ENCODE peak calls at places on chromosomes 3 and 15, in eight cellular contexts. P is upper lobe of right lung, I is heart left ventricle, Y is K562, U is psoas muscle, D is SK-N-SH, Q is body of pancreas, S is B cell. W is an unnamed sample.

GRCh38 chr15:62739507-62739906 is 303.0 kb upstream of the TPM1 start:
- DNase-seq in P (no peak), I (no peak), Y (no peak), U (no peak), D (peak), Q (no peak), S (no peak), W (no peak)

GRCh38 chr3:52313774-52314188 is 2.3 kb upstream of the DNAH1 start:
- DNase-seq in P (no peak), I (no peak), Y (no peak), U (no peak), D (no peak), Q (no peak), S (peak), W (no peak)

GRCh38 chr3:171282041-171282440 is 178.2 kb downstream of the TNIK start:
- DNase-seq in P (no peak), I (no peak), Y (no peak), U (no peak), D (no peak), Q (no peak), S (no peak), W (peak)

GRCh38 chr3:153055779-153056178 is 106.2 kb upstream of the RAP2B start:
- DNase-seq in P (no peak), I (no peak), Y (no peak), U (no peak), D (no peak), Q (no peak), S (no peak), W (no peak)

GRCh38 chr3:136694321-136694720 is 57.9 kb downstream of the STAG1 start:
- DNase-seq in P (no peak), I (no peak), Y (no peak), U (no peak), D (no peak), Q (no peak), S (no peak), W (no peak)

GRCh38 chr15:83515171-83515570 is 68.0 kb downstream of the SH3GL3 start:
- DNase-seq in P (no peak), I (no peak), Y (no peak), U (no peak), D (no peak), Q (no peak), S (no peak), W (no peak)

GRCh38 chr15:51883436-51883835 is 54.0 kb downstream of the TMOD3 start:
- DNase-seq in P (no peak), I (no peak), Y (no peak), U (no peak), D (no peak), Q (no peak), S (no peak), W (peak)

GRCh38 chr15:40918146-40918798 is 10.9 kb upstream of the DLL4 start:
- DNase-seq in P (no peak), I (peak), Y (no peak), U (no peak), D (no peak), Q (no peak), S (no peak), W (no peak)

GRCh38 chr15:77140220-77140619 is 69.3 kb upstream of the TSPAN3 start:
- DNase-seq in P (no peak), I (no peak), Y (no peak), U (no peak), D (no peak), Q (no peak), S (no peak), W (no peak)

GRCh38 chr3:62201438-62202035 is 171.8 kb downstream of the FEZF2 start:
- DNase-seq in P (no peak), I (no peak), Y (peak), U (no peak), D (peak), Q (no peak), S (no peak), W (no peak)

GRCh38 chr15:33675246-33675645 is 293.1 kb upstream of the CHRM5 start:
- DNase-seq in P (no peak), I (no peak), Y (peak), U (no peak), D (peak), Q (no peak), S (no peak), W (no peak)

GRCh38 chr3:40616420-40616819 is 91.7 kb downstream of the ZNF621 start:
- DNase-seq in P (no peak), I (no peak), Y (no peak), U (no peak), D (peak), Q (no peak), S (no peak), W (no peak)

GRCh38 chr3:24923565-24923964 is 428.9 kb upstream of the THRB start:
- DNase-seq in P (no peak), I (no peak), Y (no peak), U (no peak), D (no peak), Q (no peak), S (no peak), W (no peak)

GRCh38 chr3:197135212-197135611 is 105.6 kb upstream of the MELTF start:
- DNase-seq in P (no peak), I (no peak), Y (no peak), U (no peak), D (no peak), Q (no peak), S (no peak), W (no peak)

GRCh38 chr3:40398346-40398745 is 11.4 kb downstream of the ENTPD3 start:
- DNase-seq in P (no peak), I (no peak), Y (no peak), U (no peak), D (no peak), Q (peak), S (no peak), W (no peak)

GRCh38 chr15:45449878-45450277 is 71.5 kb upstream of the GATM start:
- DNase-seq in P (peak), I (no peak), Y (no peak), U (no peak), D (no peak), Q (peak), S (no peak), W (no peak)

GRCh38 chr3:141402476-141403171 is 34.3 kb downstream of the ZBTB38 start:
- DNase-seq in P (peak), I (peak), Y (no peak), U (peak), D (peak), Q (peak), S (peak), W (no peak)

GRCh38 chr3:153641321-153641720 is 479.3 kb downstream of the RAP2B start:
- DNase-seq in P (no peak), I (no peak), Y (no peak), U (no peak), D (no peak), Q (no peak), S (no peak), W (no peak)

GRCh38 chr3:187616307-187616939 is 53.8 kb downstream of the SST start:
- DNase-seq in P (no peak), I (no peak), Y (peak), U (no peak), D (peak), Q (peak), S (peak), W (peak)

GRCh38 chr3:66931286-66931685 is 66.8 kb upstream of the KBTBD8 start:
- DNase-seq in P (no peak), I (no peak), Y (no peak), U (no peak), D (no peak), Q (no peak), S (no peak), W (no peak)

GRCh38 chr3:128310286-128311058 is 156.2 kb downstream of the DNAJB8 start:
- DNase-seq in P (no peak), I (no peak), Y (no peak), U (no peak), D (no peak), Q (no peak), S (no peak), W (no peak)

GRCh38 chr15:58748040-58748786 is 1.3 kb downstream of the ADAM10 start:
- DNase-seq in P (no peak), I (no peak), Y (no peak), U (no peak), D (no peak), Q (no peak), S (peak), W (no peak)

GRCh38 chr3:105513042-105513441 is 146.3 kb downstream of the ALCAM start:
- DNase-seq in P (no peak), I (no peak), Y (no peak), U (no peak), D (no peak), Q (no peak), S (no peak), W (peak)

GRCh38 chr3:146189519-146190173 is 28.7 kb upstream of the PLOD2 start:
- DNase-seq in P (no peak), I (no peak), Y (peak), U (no peak), D (peak), Q (peak), S (no peak), W (peak)

GRCh38 chr15:68830141-68830540 is 9.4 kb upstream of the ANP32A start:
- DNase-seq in P (no peak), I (no peak), Y (no peak), U (no peak), D (no peak), Q (no peak), S (no peak), W (no peak)

GRCh38 chr15:81170504-81170903 is 26.2 kb upstream of the IL16 start:
- DNase-seq in P (no peak), I (no peak), Y (no peak), U (no peak), D (no peak), Q (no peak), S (no peak), W (no peak)

GRCh38 chr3:170506556-170506955 is 79.3 kb downstream of the SLC7A14 start:
- DNase-seq in P (no peak), I (no peak), Y (no peak), U (no peak), D (no peak), Q (no peak), S (no peak), W (peak)

GRCh38 chr3:46561511-46561910 is 4.6 kb downstream of the LRRC2 start:
- DNase-seq in P (no peak), I (no peak), Y (no peak), U (no peak), D (no peak), Q (no peak), S (no peak), W (no peak)

GRCh38 chr3:193396451-193397244 is 18.1 kb upstream of the ATP13A5 start:
- DNase-seq in P (no peak), I (no peak), Y (no peak), U (no peak), D (no peak), Q (no peak), S (no peak), W (no peak)

GRCh38 chr3:123805504-123805903 is 78.6 kb downstream of the MYLK start:
- DNase-seq in P (no peak), I (no peak), Y (no peak), U (no peak), D (no peak), Q (no peak), S (no peak), W (no peak)

DNA sequence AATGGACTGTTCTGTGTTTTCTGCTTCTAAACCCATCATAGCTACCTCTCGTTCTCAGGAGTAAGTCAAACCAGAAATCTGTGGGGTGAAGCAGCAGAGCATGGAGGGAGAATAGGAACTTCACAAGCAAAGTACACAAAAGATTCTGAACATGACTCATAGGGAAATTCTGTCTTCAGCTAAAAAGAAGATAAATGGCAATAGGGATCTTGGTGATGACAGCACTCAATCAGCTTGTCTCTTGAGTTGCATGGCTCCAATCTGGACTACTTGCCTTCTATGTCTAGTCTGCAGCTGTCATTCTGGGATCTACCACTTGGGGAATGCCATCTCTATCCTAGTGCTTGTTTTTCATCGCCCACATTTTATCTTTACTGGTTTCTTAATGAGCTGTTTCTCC is 13.5 kb upstream of the GRAMD1C start:
- DNase-seq in P (no peak), I (no peak), Y (peak), U (no peak), D (peak), Q (no peak), S (peak), W (no peak)
- TF ChIP-seq CTCF in P (peak), I (no peak), Y (no peak), U (no peak), D (peak), Q (no peak), S (no peak), W (no peak)

DNA sequence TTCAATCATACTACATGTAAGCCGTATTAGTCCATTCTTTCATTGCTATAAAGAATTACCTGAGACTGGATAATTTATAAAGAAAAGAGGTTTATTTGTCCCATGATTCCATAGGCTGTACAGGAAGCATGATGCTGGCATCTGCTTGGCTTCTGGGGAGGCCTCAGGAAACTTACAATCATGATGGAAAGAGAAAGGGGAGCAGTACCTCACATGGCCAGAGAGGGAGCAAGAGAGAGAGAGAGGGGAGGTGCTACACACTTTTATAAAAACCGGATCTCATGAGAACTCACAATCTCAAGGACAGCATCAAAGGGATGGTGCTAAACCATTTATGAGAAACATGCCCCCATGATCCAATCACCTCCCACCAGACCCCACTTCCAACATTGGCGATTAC is 14.3 kb upstream of the CLASP2 start:
- DNase-seq in P (no peak), I (no peak), Y (no peak), U (no peak), D (no peak), Q (no peak), S (no peak), W (no peak)
- TF ChIP-seq CTCF in P (peak), I (no peak), Y (peak), U (no peak), D (peak), Q (no peak), S (peak), W (peak)

GRCh38 chr15:30030350-30030749 is 52.4 kb upstream of the GOLGA8J start:
- DNase-seq in P (no peak), I (no peak), Y (no peak), U (no peak), D (no peak), Q (no peak), S (no peak), W (no peak)
- TF ChIP-seq CTCF in P (no peak), I (no peak), Y (no peak), U (no peak), D (no peak), Q (no peak), S (no peak), W (no peak)

GRCh38 chr15:96858693-96859092 is 528.2 kb downstream of the NR2F2 start:
- DNase-seq in P (no peak), I (no peak), Y (no peak), U (no peak), D (no peak), Q (no peak), S (no peak), W (no peak)

GRCh38 chr15:96860746-96861145 is 530.2 kb downstream of the NR2F2 start:
- DNase-seq in P (no peak), I (no peak), Y (no peak), U (no peak), D (no peak), Q (no peak), S (no peak), W (no peak)
- TF ChIP-seq CTCF in P (no peak), I (peak), Y (no peak), U (no peak), D (no peak), Q (no peak), S (no peak), W (no peak)

GRCh38 chr3:38367709-38368108 is 21.1 kb downstream of the XYLB start:
- DNase-seq in P (no peak), I (no peak), Y (no peak), U (no peak), D (no peak), Q (no peak), S (no peak), W (no peak)

GRCh38 chr3:38370149-38370548 is 23.6 kb downstream of the XYLB start:
- DNase-seq in P (no peak), I (no peak), Y (no peak), U (no peak), D (no peak), Q (no peak), S (no peak), W (no peak)

GRCh38 chr3:38369186-38369585 is 22.6 kb downstream of the XYLB start:
- DNase-seq in P (peak), I (no peak), Y (no peak), U (no peak), D (no peak), Q (no peak), S (no peak), W (no peak)

GRCh38 chr3:38366082-38366481 is 19.5 kb downstream of the XYLB start:
- DNase-seq in P (peak), I (no peak), Y (no peak), U (no peak), D (no peak), Q (no peak), S (no peak), W (no peak)

GRCh38 chr3:38368238-38368637 is 21.7 kb downstream of the XYLB start:
- DNase-seq in P (no peak), I (no peak), Y (no peak), U (no peak), D (no peak), Q (no peak), S (no peak), W (no peak)
- TF ChIP-seq CTCF in P (no peak), I (no peak), Y (no peak), U (no peak), D (no peak), Q (no peak), S (no peak), W (no peak)